ENCODE peak calls at places on chromosomes 6 and 20, in six cellular contexts. S is CD4-positive, alpha-beta memory T cell; Z is heart left ventricle; U is left ventricle myocardium inferior; F is lower lobe of right lung; C is right cardiac atrium. N is an unnamed sample.
A peak's percentile ranks its signal among the peaks of the same experiment; 100 is the strongest.

GRCh38 chr6:113930183-113930582 is 40.8 kb downstream of the HDAC2 start:
- DNase-seq in U (no peak), S (no peak), C (no peak), Z (no peak), F (no peak), N (no peak)

GRCh38 chr20:58188496-58188895 is 40.0 kb downstream of the ANKRD60 start:
- DNase-seq in U (no peak), Z (no peak), C (no peak), S (no peak), F (no peak), N (no peak)

GRCh38 chr6:34593741-34594140 is 37.6 kb upstream of the SPDEF start:
- DNase-seq in Z (no peak), C (no peak), F (no peak), S (no peak), U (no peak), N (no peak)

GRCh38 chr20:46802696-46803445 is 91.8 kb upstream of the EYA2 start:
- DNase-seq in C (no peak), S (no peak), F (no peak), U (no peak), Z (no peak), N (no peak)

GRCh38 chr6:14059791-14060436 is 57.7 kb upstream of the CD83 start:
- DNase-seq in U (peak; percentile 41), C (peak; percentile 64), S (no peak), Z (peak; percentile 64), F (no peak), N (no peak)

GRCh38 chr20:64157878-64158277 is 6.4 kb upstream of the MYT1 start:
- DNase-seq in F (peak; percentile 27), U (no peak), S (no peak), Z (no peak), C (peak; percentile 10), N (no peak)

GRCh38 chr6:144314003-144314485 is 28.9 kb downstream of the UTRN start:
- DNase-seq in S (no peak), U (peak; percentile 70), F (peak; percentile 87), Z (peak; percentile 75), C (peak; percentile 87), N (peak; percentile 59)

GRCh38 chr6:153031335-153031955 is 28.9 kb upstream of the MTRF1L start:
- DNase-seq in F (no peak), C (no peak), S (no peak), U (no peak), Z (no peak), N (no peak)

GRCh38 chr6:122184260-122184934 is 215.1 kb upstream of the HSF2 start:
- DNase-seq in C (no peak), U (no peak), F (no peak), Z (no peak), S (no peak), N (no peak)

GRCh38 chr20:1888796-1889463 is 6.3 kb upstream of the SIRPA start:
- DNase-seq in Z (no peak), U (no peak), S (no peak), C (peak; percentile 73), F (peak; percentile 67), N (no peak)

GRCh38 chr6:149452062-149452939 is 32.5 kb downstream of the ZC3H12D start:
- DNase-seq in Z (no peak), F (no peak), C (no peak), U (no peak), S (no peak), N (no peak)

GRCh38 chr20:16158090-16158975 is 414.9 kb downstream of the KIF16B start:
- DNase-seq in F (no peak), U (no peak), C (no peak), S (no peak), Z (no peak), N (no peak)

GRCh38 chr6:158666637-158667359 is 16.9 kb downstream of the SYTL3 start:
- DNase-seq in Z (no peak), S (no peak), U (no peak), C (no peak), F (peak; percentile 84), N (no peak)

GRCh38 chr20:24840121-24840713 is 108.9 kb upstream of the CST7 start:
- DNase-seq in S (no peak), U (no peak), Z (no peak), F (no peak), C (no peak), N (no peak)

GRCh38 chr20:45100563-45101245 is at the start of gene KCNS1:
- DNase-seq in C (peak; percentile 49), F (no peak), S (no peak), Z (no peak), U (no peak), N (no peak)

GRCh38 chr6:140566706-140567330 is 1192.4 kb upstream of the CITED2 start:
- DNase-seq in U (no peak), C (no peak), Z (no peak), S (no peak), F (no peak), N (no peak)

GRCh38 chr6:23282243-23283021 is 713.1 kb downstream of the HDGFL1 start:
- DNase-seq in S (no peak), C (no peak), U (no peak), F (no peak), Z (no peak), N (no peak)

GRCh38 chr6:89525786-89526562 is 93.0 kb downstream of the ANKRD6 start:
- DNase-seq in S (no peak), U (no peak), C (no peak), Z (no peak), F (no peak), N (no peak)

GRCh38 chr6:128346569-128346968 is 173.8 kb downstream of the PTPRK start:
- DNase-seq in U (no peak), C (no peak), S (no peak), Z (no peak), F (no peak), N (no peak)

GRCh38 chr20:370977-371754 is 9.4 kb upstream of the TRIB3 start:
- DNase-seq in F (no peak), Z (no peak), U (no peak), S (no peak), C (no peak), N (no peak)

GRCh38 chr6:142861711-142862110 is 83.3 kb downstream of the HIVEP2 start:
- DNase-seq in U (no peak), C (no peak), F (no peak), Z (no peak), S (no peak), N (no peak)

GRCh38 chr6:149887343-149887742 is 10.6 kb downstream of the RAET1E start:
- DNase-seq in U (no peak), Z (no peak), F (no peak), C (peak; percentile 35), S (no peak), N (no peak)

GRCh38 chr6:37936909-37937308 is 117.4 kb downstream of the ZFAND3 start:
- DNase-seq in U (no peak), F (no peak), Z (no peak), S (no peak), C (no peak), N (no peak)

DNA sequence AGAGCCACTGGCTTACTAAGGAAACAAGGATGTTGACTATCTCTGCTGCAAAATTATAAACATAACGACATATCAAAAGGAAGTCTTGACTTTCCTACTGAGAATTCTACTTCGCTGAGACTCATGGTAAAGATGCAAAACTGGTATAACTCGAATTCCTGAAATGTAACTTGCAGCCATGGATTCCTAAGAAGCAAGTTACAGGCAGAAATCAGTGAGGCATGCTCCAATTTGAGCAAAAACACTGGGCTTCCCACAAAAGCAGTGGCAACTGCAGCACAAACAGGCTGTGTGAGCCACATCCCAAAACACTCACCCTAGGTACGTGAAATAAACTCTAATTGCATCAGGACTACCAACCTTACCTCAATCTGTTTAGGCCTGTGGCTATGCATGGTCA is 102.3 kb upstream of the BEND6 start:
- DNase-seq in Z (no peak), U (no peak), C (no peak), F (no peak), S (no peak), N (no peak)
- H3K27ac ChIP-seq in Z (peak overlapping the region; percentile 12), U (peak overlapping the region; percentile 75), C (no peak overlapping the region), F (peak overlapping the region; percentile 37), S (no peak overlapping the region), N (no peak overlapping the region)

DNA sequence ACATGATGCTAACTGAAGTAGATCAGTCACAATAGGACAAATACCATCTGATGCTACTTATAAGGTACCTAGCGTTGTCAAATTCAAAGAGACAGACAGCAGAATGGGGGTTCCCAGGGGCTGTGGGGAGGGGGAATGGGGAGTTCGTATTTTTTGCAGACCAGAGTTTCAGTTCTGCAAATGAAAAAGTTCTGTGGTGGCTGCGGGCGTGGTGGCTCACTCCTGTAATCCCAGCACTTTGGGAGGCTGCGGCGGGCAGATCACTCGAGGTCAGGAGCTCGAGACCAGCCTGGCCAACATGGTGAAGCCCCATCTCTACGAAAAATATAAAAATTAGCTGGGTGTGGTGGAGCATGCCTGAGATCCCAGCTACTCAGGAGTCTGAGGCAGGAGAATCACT is 68.1 kb downstream of the SLC22A23 start:
- DNase-seq in C (no peak), S (no peak), Z (no peak), U (no peak), F (no peak), N (no peak)
- H3K27ac ChIP-seq in C (no peak overlapping the region), S (no peak overlapping the region), Z (no peak overlapping the region), U (no peak overlapping the region), F (no peak overlapping the region), N (no peak overlapping the region)

DNA sequence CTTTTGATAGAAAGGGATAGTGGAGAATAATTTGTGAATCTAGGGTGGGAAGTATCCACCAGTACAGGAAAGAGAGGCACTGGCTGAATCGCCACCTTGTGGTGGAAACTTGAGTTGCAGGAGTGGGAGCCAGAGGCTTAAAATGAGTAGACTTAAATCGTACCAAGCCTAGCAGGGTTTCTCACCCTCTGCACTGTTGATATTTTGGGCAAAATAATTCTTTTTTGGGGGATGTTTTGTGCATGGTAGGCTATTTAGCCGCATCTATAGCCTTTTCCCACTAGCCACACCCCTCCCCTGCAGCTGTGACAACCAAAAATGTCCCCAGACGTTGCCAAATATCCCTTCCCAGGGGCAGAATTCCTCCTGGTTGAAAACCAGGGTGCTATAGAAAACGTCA is 119.1 kb downstream of the DHX35 start:
- DNase-seq in F (peak; percentile 62), U (peak; percentile 74), C (peak; percentile 91), Z (peak; percentile 71), S (peak; percentile 75), N (peak; percentile 68)
- H3K27ac ChIP-seq in F (no peak overlapping the region), U (no peak overlapping the region), C (no peak overlapping the region), Z (no peak overlapping the region), S (no peak overlapping the region), N (no peak overlapping the region)

GRCh38 chr20:23492292-23492691 is 1.4 kb downstream of the CST8 start:
- DNase-seq in Z (no peak), C (no peak), F (no peak), U (no peak), S (no peak), N (no peak)

GRCh38 chr20:23493172-23493772 is 2.4 kb downstream of the CST8 start:
- DNase-seq in C (no peak), S (no peak), F (no peak), U (no peak), Z (no peak), N (no peak)

GRCh38 chr20:23490817-23491216 is at the start of gene CST8:
- DNase-seq in U (no peak), F (no peak), Z (no peak), S (no peak), C (no peak), N (no peak)

GRCh38 chr20:23484081-23484480 is 6.8 kb upstream of the CST8 start:
- DNase-seq in Z (no peak), S (no peak), C (no peak), U (no peak), F (no peak), N (no peak)

DNA sequence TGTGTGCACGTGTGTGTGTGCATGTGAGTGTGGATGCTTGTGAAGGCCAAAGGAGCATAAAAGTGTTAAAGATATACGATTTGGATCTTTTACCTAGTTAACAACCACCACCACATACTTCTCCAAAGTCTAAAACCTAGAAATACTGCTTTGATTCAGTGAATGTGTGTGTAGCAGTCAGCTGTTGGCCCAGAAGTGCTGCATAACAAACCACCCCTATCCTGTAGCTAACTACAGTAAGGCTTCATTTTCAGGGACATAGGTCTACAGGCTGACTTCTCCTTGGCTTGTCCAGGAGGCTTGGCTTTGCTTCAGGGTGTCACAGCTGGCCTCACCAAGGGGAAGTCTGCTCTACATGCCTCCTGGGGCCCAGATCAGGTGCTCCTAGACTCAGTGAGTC is 2.4 kb upstream of the CST8 start:
- DNase-seq in F (no peak), S (no peak), Z (no peak), U (no peak), C (no peak), N (no peak)
- H3K27ac ChIP-seq in F (no peak overlapping the region), S (no peak overlapping the region), Z (no peak overlapping the region), U (no peak overlapping the region), C (no peak overlapping the region), N (no peak overlapping the region)

N was measured in ovary.